ENCODE peak calls at places on chromosomes 7 and 10, in four cellular contexts. One of them, this sample, is unnamed.

GRCh38 chr10:92590623-92591549 is 2.0 kb upstream of the KIF11 start:
- DNase-seq in lung: no peak
- DNase-seq in neuronal stem cell: peak; percentile 26
- DNase-seq in IMR-90: peak; percentile 69
- DNase-seq in this sample: no peak

GRCh38 chr10:73937333-73938020 is 26.5 kb downstream of the PLAU start:
- DNase-seq in lung: no peak
- DNase-seq in neuronal stem cell: no peak
- DNase-seq in IMR-90: no peak
- DNase-seq in this sample: no peak

GRCh38 chr10:13990392-13990805 is 340.3 kb downstream of the FRMD4A start:
- DNase-seq in lung: no peak
- DNase-seq in neuronal stem cell: no peak
- DNase-seq in IMR-90: peak; percentile 14
- DNase-seq in this sample: no peak

GRCh38 chr7:121544726-121545125 is 148.6 kb upstream of the FAM3C start:
- DNase-seq in lung: no peak
- DNase-seq in neuronal stem cell: no peak
- DNase-seq in IMR-90: peak; percentile 89
- DNase-seq in this sample: peak; percentile 29

GRCh38 chr10:62916157-62916603 is 100.0 kb upstream of the EGR2 start:
- DNase-seq in lung: no peak
- DNase-seq in neuronal stem cell: no peak
- DNase-seq in IMR-90: peak; percentile 25
- DNase-seq in this sample: no peak

GRCh38 chr7:45070254-45070642 is 18.5 kb downstream of the NACAD start:
- DNase-seq in lung: no peak
- DNase-seq in neuronal stem cell: no peak
- DNase-seq in IMR-90: no peak
- DNase-seq in this sample: no peak

GRCh38 chr7:21507627-21508343 is 35.1 kb upstream of the DNAH11 start:
- DNase-seq in lung: peak; percentile 43
- DNase-seq in neuronal stem cell: peak; percentile 5
- DNase-seq in IMR-90: peak; percentile 42
- DNase-seq in this sample: peak; percentile 7

GRCh38 chr7:156984209-156984891 is 26.1 kb downstream of the MNX1 start:
- DNase-seq in lung: no peak
- DNase-seq in neuronal stem cell: no peak
- DNase-seq in IMR-90: peak; percentile 28
- DNase-seq in this sample: peak; percentile 8

GRCh38 chr10:6035926-6036575 is 26.1 kb downstream of the IL2RA start:
- DNase-seq in lung: peak; percentile 17
- DNase-seq in neuronal stem cell: no peak
- DNase-seq in IMR-90: no peak
- DNase-seq in this sample: no peak

GRCh38 chr10:102545997-102546396 is 42.2 kb downstream of the SUFU start:
- DNase-seq in lung: no peak
- DNase-seq in neuronal stem cell: no peak
- DNase-seq in IMR-90: no peak
- DNase-seq in this sample: no peak

GRCh38 chr7:23275906-23276305 is 23.2 kb upstream of the MALSU1 start:
- DNase-seq in lung: no peak
- DNase-seq in neuronal stem cell: no peak
- DNase-seq in IMR-90: no peak
- DNase-seq in this sample: no peak

GRCh38 chr7:128860158-128861073 is 2.2 kb upstream of the ATP6V1F start:
- DNase-seq in lung: no peak
- DNase-seq in neuronal stem cell: no peak
- DNase-seq in IMR-90: peak; percentile 81
- DNase-seq in this sample: peak; percentile 46

GRCh38 chr10:132402781-132403241 is 5.8 kb downstream of the PWWP2B start:
- DNase-seq in lung: no peak
- DNase-seq in neuronal stem cell: no peak
- DNase-seq in IMR-90: no peak
- DNase-seq in this sample: no peak

GRCh38 chr10:114905450-114905849 is 32.5 kb upstream of the TRUB1 start:
- DNase-seq in lung: no peak
- DNase-seq in neuronal stem cell: no peak
- DNase-seq in IMR-90: peak; percentile 16
- DNase-seq in this sample: no peak

GRCh38 chr10:120423350-120424197 is 33.5 kb upstream of the PLPP4 start:
- DNase-seq in lung: no peak
- DNase-seq in neuronal stem cell: peak; percentile 57
- DNase-seq in IMR-90: peak; percentile 13
- DNase-seq in this sample: no peak

GRCh38 chr10:93867481-93867880 is 26.3 kb upstream of the SLC35G1 start:
- DNase-seq in lung: no peak
- DNase-seq in neuronal stem cell: no peak
- DNase-seq in IMR-90: no peak
- DNase-seq in this sample: no peak

GRCh38 chr7:70693300-70693689 is 438.6 kb upstream of the GALNT17 start:
- DNase-seq in lung: peak; percentile 50
- DNase-seq in neuronal stem cell: no peak
- DNase-seq in IMR-90: no peak
- DNase-seq in this sample: no peak

GRCh38 chr10:67385566-67385965 is 310.4 kb downstream of the CTNNA3 start:
- DNase-seq in lung: no peak
- DNase-seq in neuronal stem cell: no peak
- DNase-seq in IMR-90: no peak
- DNase-seq in this sample: no peak

GRCh38 chr10:78045237-78045636 is 11.6 kb downstream of the RPS24 start:
- DNase-seq in lung: no peak
- DNase-seq in neuronal stem cell: no peak
- DNase-seq in IMR-90: no peak
- DNase-seq in this sample: no peak

GRCh38 chr7:140883378-140883777 is 41.4 kb downstream of the BRAF start:
- DNase-seq in lung: no peak
- DNase-seq in neuronal stem cell: no peak
- DNase-seq in IMR-90: no peak
- DNase-seq in this sample: no peak

DNA sequence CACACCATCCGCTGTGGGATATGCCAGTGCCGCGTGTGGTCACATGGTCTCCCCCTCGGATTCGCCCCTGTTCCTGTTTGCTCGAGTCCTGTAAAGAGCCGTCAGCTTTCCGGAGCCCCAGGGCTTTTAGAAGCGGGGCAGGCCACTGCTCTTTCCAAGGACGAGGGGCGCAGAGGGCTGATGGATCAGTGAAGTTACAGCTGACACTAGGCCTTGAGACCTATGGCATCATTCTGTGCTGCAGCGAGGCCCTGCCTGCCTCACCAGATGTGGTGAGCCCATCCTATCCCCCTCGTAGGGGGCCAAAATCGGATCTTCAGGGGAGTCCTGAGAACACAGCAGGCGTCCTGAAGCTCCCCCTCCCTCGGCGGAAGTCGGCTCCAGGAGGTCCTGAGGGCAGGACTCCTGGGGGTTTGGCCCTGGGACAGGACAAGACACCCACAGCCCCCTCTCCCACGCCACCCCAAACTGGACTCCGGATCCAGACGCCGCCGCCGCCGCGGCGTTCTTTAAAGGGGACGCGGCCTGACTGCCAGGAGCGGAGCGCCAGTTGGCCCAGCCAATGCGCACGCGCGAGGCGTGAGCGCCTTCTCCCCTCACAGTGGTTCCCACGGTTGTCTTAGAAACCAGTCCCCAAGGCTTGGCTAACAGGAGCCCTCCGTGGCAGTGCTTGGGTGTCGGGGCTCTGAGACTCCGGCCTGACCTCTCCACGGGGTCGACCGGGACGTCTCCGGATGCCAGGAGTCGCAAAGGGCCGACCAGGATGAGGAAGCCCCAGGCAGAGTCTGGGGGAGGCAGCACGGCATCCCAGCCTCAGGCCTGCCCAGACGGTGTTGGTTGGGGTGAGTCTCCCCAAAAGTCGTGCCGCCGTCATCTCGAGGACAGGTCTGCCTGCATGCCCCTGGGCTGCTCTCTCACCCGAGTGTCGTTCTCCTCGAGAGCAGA is 371.7 kb downstream of the ZNF716 start:
- DNase-seq in lung: no peak
- DNase-seq in neuronal stem cell: no peak
- DNase-seq in IMR-90: no peak
- DNase-seq in this sample: no peak
- H3K9me3 ChIP-seq in lung: no peaks in the 10 kb centered on the region
- H3K9me3 ChIP-seq in neuronal stem cell: peaks cover 18% of the 10 kb centered on the region
- H3K9me3 ChIP-seq in IMR-90: peaks cover 35% of the 10 kb centered on the region
- H3K9me3 ChIP-seq in this sample: peaks cover 73% of the 10 kb centered on the region

GRCh38 chr7:7228967-7229366 is 46.6 kb downstream of the C1GALT1 start:
- DNase-seq in lung: no peak
- DNase-seq in neuronal stem cell: no peak
- DNase-seq in IMR-90: no peak
- DNase-seq in this sample: no peak
- H3K9me3 ChIP-seq in lung: no peaks in the 10 kb centered on the region
- H3K9me3 ChIP-seq in neuronal stem cell: no peaks in the 10 kb centered on the region
- H3K9me3 ChIP-seq in IMR-90: no peaks in the 10 kb centered on the region
- H3K9me3 ChIP-seq in this sample: no peaks in the 10 kb centered on the region

GRCh38 chr10:87804939-87805569 is 13.0 kb downstream of the ATAD1 start:
- DNase-seq in lung: no peak
- DNase-seq in neuronal stem cell: no peak
- DNase-seq in IMR-90: no peak
- DNase-seq in this sample: no peak

GRCh38 chr10:87803831-87804230 is 14.2 kb downstream of the ATAD1 start:
- DNase-seq in lung: no peak
- DNase-seq in neuronal stem cell: no peak
- DNase-seq in IMR-90: no peak
- DNase-seq in this sample: no peak

GRCh38 chr10:87798082-87798481 is 19.9 kb downstream of the ATAD1 start:
- DNase-seq in lung: no peak
- DNase-seq in neuronal stem cell: no peak
- DNase-seq in IMR-90: no peak
- DNase-seq in this sample: no peak

GRCh38 chr10:87803328-87803727 is 14.7 kb downstream of the ATAD1 start:
- DNase-seq in lung: no peak
- DNase-seq in neuronal stem cell: no peak
- DNase-seq in IMR-90: no peak
- DNase-seq in this sample: no peak

GRCh38 chr10:87799860-87800259 is 18.2 kb downstream of the ATAD1 start:
- DNase-seq in lung: no peak
- DNase-seq in neuronal stem cell: no peak
- DNase-seq in IMR-90: no peak
- DNase-seq in this sample: no peak
- H3K9me3 ChIP-seq in lung: no peaks in the 10 kb centered on the region
- H3K9me3 ChIP-seq in neuronal stem cell: peaks cover 5% of the 10 kb centered on the region
- H3K9me3 ChIP-seq in IMR-90: peaks cover 4% of the 10 kb centered on the region
- H3K9me3 ChIP-seq in this sample: peaks cover 4% of the 10 kb centered on the region

DNA sequence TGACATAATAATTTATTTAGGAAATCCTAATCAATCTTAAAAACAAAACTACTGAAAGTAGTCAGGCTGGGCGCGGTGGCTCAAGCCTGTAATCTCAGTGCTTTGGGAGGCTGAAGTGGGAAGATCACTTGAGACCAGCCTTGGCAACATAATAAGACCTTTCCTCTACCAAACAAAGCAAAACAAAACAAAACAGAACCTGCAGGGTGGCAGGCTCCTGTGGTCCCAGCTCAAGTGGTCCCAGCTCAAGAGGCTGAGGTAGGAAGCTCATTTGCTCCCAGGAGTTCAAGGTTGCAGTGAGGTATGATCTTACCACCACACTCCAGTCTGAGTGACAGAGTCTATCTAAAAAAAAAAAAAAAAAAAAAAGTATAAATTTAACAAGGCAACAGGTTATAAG is 748.0 kb downstream of the CNTNAP2 start:
- DNase-seq in lung: no peak
- DNase-seq in neuronal stem cell: no peak
- DNase-seq in IMR-90: no peak
- DNase-seq in this sample: no peak
- H3K9me3 ChIP-seq in lung: no peaks in the 10 kb centered on the region
- H3K9me3 ChIP-seq in neuronal stem cell: no peaks in the 10 kb centered on the region
- H3K9me3 ChIP-seq in IMR-90: peaks cover 5% of the 10 kb centered on the region
- H3K9me3 ChIP-seq in this sample: peaks cover 3% of the 10 kb centered on the region

DNA sequence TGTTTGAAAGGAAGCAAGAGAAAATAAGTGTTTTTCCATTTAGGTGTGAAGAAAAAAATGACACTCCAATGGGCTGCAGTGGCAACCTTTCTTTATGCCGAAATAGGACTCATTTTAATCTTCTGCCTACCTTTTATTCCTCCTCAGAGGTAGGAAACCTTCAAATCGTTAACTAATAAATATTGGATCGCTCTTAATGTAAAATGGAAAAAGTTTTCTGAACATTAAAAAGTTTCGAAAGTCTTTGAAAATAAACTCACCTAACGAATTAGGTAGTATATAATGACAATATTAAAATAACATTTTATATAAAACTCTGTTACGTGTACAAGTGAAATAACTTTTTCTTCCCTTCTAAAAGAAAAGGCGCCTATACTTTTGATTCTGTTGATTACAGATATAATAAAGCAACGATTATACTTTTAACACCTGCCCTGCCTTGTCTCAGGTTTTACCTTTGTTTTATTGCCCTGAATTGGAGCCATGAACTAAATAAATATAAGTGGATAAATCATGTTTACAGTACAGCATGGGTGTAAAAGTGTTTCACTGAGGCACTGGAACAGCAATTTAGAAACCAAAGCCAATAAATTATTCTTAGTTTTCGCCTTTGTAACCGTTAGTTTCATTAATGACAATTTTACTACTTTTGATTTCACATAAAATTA is 804 bp downstream of the BCAP29 start:
- DNase-seq in lung: no peak
- DNase-seq in neuronal stem cell: no peak
- DNase-seq in IMR-90: no peak
- DNase-seq in this sample: no peak
- H3K9me3 ChIP-seq in lung: no peaks in the 10 kb centered on the region
- H3K9me3 ChIP-seq in neuronal stem cell: no peaks in the 10 kb centered on the region
- H3K9me3 ChIP-seq in IMR-90: no peaks in the 10 kb centered on the region
- H3K9me3 ChIP-seq in this sample: no peaks in the 10 kb centered on the region

DNA sequence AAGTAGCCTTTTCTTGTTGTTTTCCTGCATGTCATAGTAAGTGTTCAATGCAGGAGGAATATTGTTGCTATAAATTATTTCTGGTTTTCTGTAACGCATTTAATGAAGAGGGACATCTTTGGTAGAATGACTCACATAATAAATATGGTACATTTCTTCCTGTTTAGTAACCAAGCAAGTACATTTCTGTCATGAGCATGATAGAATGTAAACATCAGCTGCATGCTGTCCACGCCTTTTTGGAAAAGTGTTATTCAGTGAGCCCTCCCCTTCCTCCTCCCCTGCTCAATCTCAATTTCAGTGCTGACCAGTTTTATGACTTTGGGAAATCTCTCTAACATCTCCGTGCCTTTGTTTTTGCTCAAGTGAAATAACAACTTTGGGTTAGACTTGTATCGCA is 664.0 kb downstream of the XPNPEP1 start:
- DNase-seq in lung: no peak
- DNase-seq in neuronal stem cell: no peak
- DNase-seq in IMR-90: peak; percentile 78
- DNase-seq in this sample: peak; percentile 13
- H3K9me3 ChIP-seq in lung: no peaks in the 10 kb centered on the region
- H3K9me3 ChIP-seq in neuronal stem cell: no peaks in the 10 kb centered on the region
- H3K9me3 ChIP-seq in IMR-90: peaks cover 3% of the 10 kb centered on the region
- H3K9me3 ChIP-seq in this sample: peaks cover 8% of the 10 kb centered on the region

GRCh38 chr7:39898867-39899266 is 51.2 kb upstream of the CDK13 start:
- DNase-seq in lung: no peak
- DNase-seq in neuronal stem cell: no peak
- DNase-seq in IMR-90: no peak
- DNase-seq in this sample: no peak
- H3K9me3 ChIP-seq in lung: no peaks in the 10 kb centered on the region
- H3K9me3 ChIP-seq in neuronal stem cell: peaks cover 2% of the 10 kb centered on the region
- H3K9me3 ChIP-seq in IMR-90: no peaks in the 10 kb centered on the region
- H3K9me3 ChIP-seq in this sample: no peaks in the 10 kb centered on the region

This sample was measured in AG04450.